ENCODE peak calls at places on chromosomes 12 and 14, in ten cellular contexts. R is head of caudate nucleus; W is activated gamma-delta T cell treated with Interleukin-2 at 50 U/mL for 16 hours; I is endothelial cell; L is OCI-LY7; U is stimulated activated effector memory CD8-positive, alpha-beta T cell treated with anti-CD3 and anti-CD28 coated beads, Interleukin-12 subunit alpha, Interleukin-12 subunit beta, amount 100 ng/mL, for 72 hours; C is stimulated activated CD8-positive, alpha-beta memory T cell treated with anti-CD3 and anti-CD28 coated beads, Interleukin-4, amount 100 ng/mL, for 4 hours; Y is fibroblast of the aortic adventitia; N is Daoy; B is stomach. J is an unnamed sample.

GRCh38 chr12:109680521-109681030 is 33.0 kb upstream of the FAM222A start:
- DNase-seq in R (no peak), Y (no peak), B (peak; percentile 39), C (no peak), U (no peak), L (no peak), I (no peak), W (no peak), N (no peak), J (no peak)

GRCh38 chr12:14885718-14886201 is at the start of gene MGP:
- DNase-seq in B (no peak), L (no peak), Y (peak; percentile 98), I (no peak), C (no peak), W (no peak), U (no peak), R (no peak), N (peak; percentile 74), J (peak; percentile 37)

GRCh38 chr14:22544881-22545420 is 44.1 kb downstream of the DAD1 start:
- DNase-seq in N (no peak), C (no peak), Y (no peak), B (no peak), R (no peak), L (no peak), W (no peak), U (peak; percentile 60), I (no peak), J (no peak)

GRCh38 chr14:84225243-84225642 is 1304.7 kb upstream of the FLRT2 start:
- DNase-seq in U (no peak), Y (peak; percentile 25), N (no peak), I (no peak), L (no peak), B (no peak), R (no peak), W (no peak), C (no peak), J (peak; percentile 34)

GRCh38 chr14:57480044-57480443 is 13.6 kb downstream of the CCDC198 start:
- DNase-seq in U (no peak), I (no peak), Y (no peak), N (peak; percentile 68), L (peak; percentile 39), R (no peak), C (no peak), B (no peak), W (no peak), J (no peak)

GRCh38 chr12:1808036-1808797 is 12.1 kb upstream of the LRTM2 start:
- DNase-seq in U (no peak), I (no peak), B (no peak), N (no peak), W (no peak), L (no peak), Y (no peak), C (no peak), R (no peak), J (no peak)

GRCh38 chr12:24488091-24488596 is 460.8 kb downstream of the BCAT1 start:
- DNase-seq in I (no peak), B (no peak), R (no peak), L (no peak), N (no peak), W (no peak), C (no peak), U (no peak), Y (no peak), J (no peak)

GRCh38 chr14:25396128-25396527 is 346.2 kb upstream of the STXBP6 start:
- DNase-seq in Y (peak; percentile 1), N (peak; percentile 8), W (no peak), R (no peak), B (no peak), L (no peak), U (no peak), C (no peak), I (no peak), J (peak; percentile 5)

GRCh38 chr12:77577756-77578155 is 252.9 kb upstream of the NAV3 start:
- DNase-seq in W (no peak), I (no peak), N (no peak), Y (peak; percentile 47), U (no peak), C (no peak), R (no peak), B (no peak), L (no peak), J (no peak)

GRCh38 chr12:42692749-42693148 is 103.2 kb upstream of the PRICKLE1 start:
- DNase-seq in W (no peak), U (no peak), N (no peak), R (no peak), B (no peak), I (no peak), C (no peak), L (no peak), Y (no peak), J (no peak)

GRCh38 chr12:94704452-94704871 is 54.1 kb upstream of the TMCC3 start:
- DNase-seq in L (no peak), I (no peak), B (peak; percentile 51), U (no peak), W (no peak), R (no peak), N (peak; percentile 57), Y (peak; percentile 86), C (no peak), J (peak; percentile 78)

J was measured in hepatocyte.